ENCODE peak calls at places on chromosomes 11 and 22, in six cellular contexts. One of them, this sample, is unnamed.

GRCh38 chr11:86193297-86194095 is 51.1 kb upstream of the EED start:
- DNase-seq in HTR-8/SVneo: peak; percentile 88
- DNase-seq in bronchial epithelial cell: peak; percentile 78
- DNase-seq in activated CD4-positive, alpha-beta T cell treated with anti-CD3 and anti-CD28 coated beads, Interleukin-2, amount 50 U/mL, for 1 hour: peak; percentile 41
- DNase-seq in stimulated activated CD4-positive, alpha-beta T cell treated with anti-CD3 and anti-CD28 coated beads, Interleukin-1b, Interleukin-23, amount 100 ng/mL, for 1 hour: peak; percentile 14
- DNase-seq in non-pigmented ciliary epithelial cell: peak; percentile 63
- DNase-seq in this sample: peak; percentile 53

GRCh38 chr11:9951714-9952275 is 287.9 kb downstream of the SWAP70 start:
- DNase-seq in HTR-8/SVneo: no peak
- DNase-seq in bronchial epithelial cell: no peak
- DNase-seq in activated CD4-positive, alpha-beta T cell treated with anti-CD3 and anti-CD28 coated beads, Interleukin-2, amount 50 U/mL, for 1 hour: no peak
- DNase-seq in stimulated activated CD4-positive, alpha-beta T cell treated with anti-CD3 and anti-CD28 coated beads, Interleukin-1b, Interleukin-23, amount 100 ng/mL, for 1 hour: no peak
- DNase-seq in non-pigmented ciliary epithelial cell: no peak
- DNase-seq in this sample: no peak

GRCh38 chr11:47409440-47410403 is 1.3 kb downstream of the SLC39A13 start:
- DNase-seq in HTR-8/SVneo: no peak
- DNase-seq in bronchial epithelial cell: peak; percentile 32
- DNase-seq in activated CD4-positive, alpha-beta T cell treated with anti-CD3 and anti-CD28 coated beads, Interleukin-2, amount 50 U/mL, for 1 hour: no peak
- DNase-seq in stimulated activated CD4-positive, alpha-beta T cell treated with anti-CD3 and anti-CD28 coated beads, Interleukin-1b, Interleukin-23, amount 100 ng/mL, for 1 hour: no peak
- DNase-seq in non-pigmented ciliary epithelial cell: no peak
- DNase-seq in this sample: no peak

GRCh38 chr11:363948-364761 is 5.1 kb upstream of the B4GALNT4 start:
- DNase-seq in HTR-8/SVneo: peak; percentile 67
- DNase-seq in bronchial epithelial cell: peak; percentile 77
- DNase-seq in activated CD4-positive, alpha-beta T cell treated with anti-CD3 and anti-CD28 coated beads, Interleukin-2, amount 50 U/mL, for 1 hour: peak; percentile 72
- DNase-seq in stimulated activated CD4-positive, alpha-beta T cell treated with anti-CD3 and anti-CD28 coated beads, Interleukin-1b, Interleukin-23, amount 100 ng/mL, for 1 hour: peak; percentile 44
- DNase-seq in non-pigmented ciliary epithelial cell: no peak
- DNase-seq in this sample: peak; percentile 24

GRCh38 chr11:113614097-113614496 is 92.0 kb downstream of the TMPRSS5 start:
- DNase-seq in HTR-8/SVneo: no peak
- DNase-seq in bronchial epithelial cell: no peak
- DNase-seq in activated CD4-positive, alpha-beta T cell treated with anti-CD3 and anti-CD28 coated beads, Interleukin-2, amount 50 U/mL, for 1 hour: no peak
- DNase-seq in stimulated activated CD4-positive, alpha-beta T cell treated with anti-CD3 and anti-CD28 coated beads, Interleukin-1b, Interleukin-23, amount 100 ng/mL, for 1 hour: no peak
- DNase-seq in non-pigmented ciliary epithelial cell: no peak
- DNase-seq in this sample: no peak

GRCh38 chr22:31846161-31847115 is 92.6 kb downstream of the DEPDC5 start:
- DNase-seq in HTR-8/SVneo: no peak
- DNase-seq in bronchial epithelial cell: no peak
- DNase-seq in activated CD4-positive, alpha-beta T cell treated with anti-CD3 and anti-CD28 coated beads, Interleukin-2, amount 50 U/mL, for 1 hour: no peak
- DNase-seq in stimulated activated CD4-positive, alpha-beta T cell treated with anti-CD3 and anti-CD28 coated beads, Interleukin-1b, Interleukin-23, amount 100 ng/mL, for 1 hour: no peak
- DNase-seq in non-pigmented ciliary epithelial cell: peak; percentile 83
- DNase-seq in this sample: no peak

GRCh38 chr11:71200761-71201160 is 51.6 kb downstream of the SHANK2 start:
- DNase-seq in HTR-8/SVneo: no peak
- DNase-seq in bronchial epithelial cell: no peak
- DNase-seq in activated CD4-positive, alpha-beta T cell treated with anti-CD3 and anti-CD28 coated beads, Interleukin-2, amount 50 U/mL, for 1 hour: no peak
- DNase-seq in stimulated activated CD4-positive, alpha-beta T cell treated with anti-CD3 and anti-CD28 coated beads, Interleukin-1b, Interleukin-23, amount 100 ng/mL, for 1 hour: no peak
- DNase-seq in non-pigmented ciliary epithelial cell: no peak
- DNase-seq in this sample: no peak

GRCh38 chr11:8671651-8672062 is 10.8 kb downstream of the TRIM66 start:
- DNase-seq in HTR-8/SVneo: no peak
- DNase-seq in bronchial epithelial cell: peak; percentile 81
- DNase-seq in activated CD4-positive, alpha-beta T cell treated with anti-CD3 and anti-CD28 coated beads, Interleukin-2, amount 50 U/mL, for 1 hour: no peak
- DNase-seq in stimulated activated CD4-positive, alpha-beta T cell treated with anti-CD3 and anti-CD28 coated beads, Interleukin-1b, Interleukin-23, amount 100 ng/mL, for 1 hour: no peak
- DNase-seq in non-pigmented ciliary epithelial cell: peak; percentile 52
- DNase-seq in this sample: no peak

GRCh38 chr11:102733232-102733875 is 8.6 kb upstream of the MMP8 start:
- DNase-seq in HTR-8/SVneo: peak; percentile 85
- DNase-seq in bronchial epithelial cell: peak; percentile 64
- DNase-seq in activated CD4-positive, alpha-beta T cell treated with anti-CD3 and anti-CD28 coated beads, Interleukin-2, amount 50 U/mL, for 1 hour: peak; percentile 5
- DNase-seq in stimulated activated CD4-positive, alpha-beta T cell treated with anti-CD3 and anti-CD28 coated beads, Interleukin-1b, Interleukin-23, amount 100 ng/mL, for 1 hour: no peak
- DNase-seq in non-pigmented ciliary epithelial cell: no peak
- DNase-seq in this sample: peak; percentile 24

GRCh38 chr22:47157486-47158270 is 395.2 kb downstream of the TBC1D22A start:
- DNase-seq in HTR-8/SVneo: no peak
- DNase-seq in bronchial epithelial cell: no peak
- DNase-seq in activated CD4-positive, alpha-beta T cell treated with anti-CD3 and anti-CD28 coated beads, Interleukin-2, amount 50 U/mL, for 1 hour: no peak
- DNase-seq in stimulated activated CD4-positive, alpha-beta T cell treated with anti-CD3 and anti-CD28 coated beads, Interleukin-1b, Interleukin-23, amount 100 ng/mL, for 1 hour: no peak
- DNase-seq in non-pigmented ciliary epithelial cell: no peak
- DNase-seq in this sample: no peak

GRCh38 chr11:3165152-3165705 is at the start of gene OSBPL5:
- DNase-seq in HTR-8/SVneo: peak; percentile 67
- DNase-seq in bronchial epithelial cell: peak; percentile 26
- DNase-seq in activated CD4-positive, alpha-beta T cell treated with anti-CD3 and anti-CD28 coated beads, Interleukin-2, amount 50 U/mL, for 1 hour: peak; percentile 31
- DNase-seq in stimulated activated CD4-positive, alpha-beta T cell treated with anti-CD3 and anti-CD28 coated beads, Interleukin-1b, Interleukin-23, amount 100 ng/mL, for 1 hour: no peak
- DNase-seq in non-pigmented ciliary epithelial cell: no peak
- DNase-seq in this sample: no peak

GRCh38 chr11:67439321-67440228 is 2.1 kb upstream of the PTPRCAP start:
- DNase-seq in HTR-8/SVneo: no peak
- DNase-seq in bronchial epithelial cell: peak; percentile 20
- DNase-seq in activated CD4-positive, alpha-beta T cell treated with anti-CD3 and anti-CD28 coated beads, Interleukin-2, amount 50 U/mL, for 1 hour: no peak
- DNase-seq in stimulated activated CD4-positive, alpha-beta T cell treated with anti-CD3 and anti-CD28 coated beads, Interleukin-1b, Interleukin-23, amount 100 ng/mL, for 1 hour: no peak
- DNase-seq in non-pigmented ciliary epithelial cell: no peak
- DNase-seq in this sample: no peak

GRCh38 chr22:50192825-50193204 is 7.1 kb downstream of the TRABD start:
- DNase-seq in HTR-8/SVneo: no peak
- DNase-seq in bronchial epithelial cell: no peak
- DNase-seq in activated CD4-positive, alpha-beta T cell treated with anti-CD3 and anti-CD28 coated beads, Interleukin-2, amount 50 U/mL, for 1 hour: peak; percentile 74
- DNase-seq in stimulated activated CD4-positive, alpha-beta T cell treated with anti-CD3 and anti-CD28 coated beads, Interleukin-1b, Interleukin-23, amount 100 ng/mL, for 1 hour: no peak
- DNase-seq in non-pigmented ciliary epithelial cell: no peak
- DNase-seq in this sample: no peak

GRCh38 chr11:16924462-16924825 is 89.8 kb downstream of the PLEKHA7 start:
- DNase-seq in HTR-8/SVneo: no peak
- DNase-seq in bronchial epithelial cell: no peak
- DNase-seq in activated CD4-positive, alpha-beta T cell treated with anti-CD3 and anti-CD28 coated beads, Interleukin-2, amount 50 U/mL, for 1 hour: no peak
- DNase-seq in stimulated activated CD4-positive, alpha-beta T cell treated with anti-CD3 and anti-CD28 coated beads, Interleukin-1b, Interleukin-23, amount 100 ng/mL, for 1 hour: no peak
- DNase-seq in non-pigmented ciliary epithelial cell: no peak
- DNase-seq in this sample: no peak

GRCh38 chr22:48892571-48893287 is 934.9 kb downstream of the BRD1 start:
- DNase-seq in HTR-8/SVneo: no peak
- DNase-seq in bronchial epithelial cell: no peak
- DNase-seq in activated CD4-positive, alpha-beta T cell treated with anti-CD3 and anti-CD28 coated beads, Interleukin-2, amount 50 U/mL, for 1 hour: no peak
- DNase-seq in stimulated activated CD4-positive, alpha-beta T cell treated with anti-CD3 and anti-CD28 coated beads, Interleukin-1b, Interleukin-23, amount 100 ng/mL, for 1 hour: no peak
- DNase-seq in non-pigmented ciliary epithelial cell: no peak
- DNase-seq in this sample: no peak

This sample was measured in activated T-helper 2 cell treated with anti-CD3 and anti-CD28 coated beads, Interferon-gamma antibody, Interleukin-2, Interleukin-4, amounts not matched to agents 10 μg/mL and 5 μg/mL and 100 μg/mL, durations not matched to agents 14 hours and 24 hours and 36 hours.